ENCODE peak calls at places on chromosome 19, in five cellular contexts. V is H1, M is GM12878, I is K562, L is GM12892. U is an unnamed sample.

GRCh38 chr19:34662919-34663318 is 14.0 kb downstream of the SCGB2B2 start:
- DNase-seq in V (no peak), M (no peak), I (peak), L (no peak), U (no peak)

GRCh38 chr19:709196-709964 is 645 bp downstream of the PALM start:
- DNase-seq in V (peak), M (no peak), I (no peak), L (no peak), U (no peak)

GRCh38 chr19:4454952-4455738 is 2.4 kb downstream of the UBXN6 start:
- DNase-seq in V (no peak), M (no peak), I (peak), L (no peak), U (peak)

GRCh38 chr19:31126236-31126635 is 223.0 kb downstream of the TSHZ3 start:
- DNase-seq in V (no peak), M (no peak), I (no peak), L (no peak), U (no peak)

GRCh38 chr19:678791-679388 is 2.7 kb downstream of the FSTL3 start:
- DNase-seq in V (no peak), M (no peak), I (no peak), L (no peak), U (no peak)

GRCh38 chr19:35063940-35064818 is 22.7 kb downstream of the HPN start:
- DNase-seq in V (no peak), M (no peak), I (no peak), L (no peak), U (no peak)

GRCh38 chr19:58361900-58362271 is 665 bp downstream of the ZNF497 start:
- DNase-seq in V (no peak), M (no peak), I (peak), L (peak), U (peak)

GRCh38 chr19:14476663-14477401 is 1.7 kb upstream of the PTGER1 start:
- DNase-seq in V (peak), M (no peak), I (peak), L (no peak), U (no peak)

GRCh38 chr19:41871573-41872383 is 5.3 kb upstream of the CD79A start:
- DNase-seq in V (no peak), M (peak), I (peak), L (peak), U (peak)

GRCh38 chr19:40331052-40331451 is 17.1 kb downstream of the C19orf47 start:
- DNase-seq in V (no peak), M (no peak), I (no peak), L (no peak), U (no peak)

GRCh38 chr19:42409477-42409876 is 17.7 kb downstream of the LIPE start:
- DNase-seq in V (no peak), M (no peak), I (no peak), L (no peak), U (no peak)

GRCh38 chr19:35303357-35303915 is 11.5 kb downstream of the MAG start:
- DNase-seq in V (no peak), M (no peak), I (no peak), L (no peak), U (no peak)

GRCh38 chr19:39401549-39402416 is 4.9 kb upstream of the ZFP36 start:
- DNase-seq in V (no peak), M (no peak), I (peak), L (no peak), U (no peak)

GRCh38 chr19:11125994-11126685 is 29.4 kb downstream of the SPC24 start:
- DNase-seq in V (peak), M (no peak), I (peak), L (no peak), U (peak)

GRCh38 chr19:30089086-30089665 is 147.1 kb downstream of the URI1 start:
- DNase-seq in V (no peak), M (no peak), I (no peak), L (no peak), U (no peak)

GRCh38 chr19:867855-868457 is 8.5 kb downstream of the CFD start:
- DNase-seq in V (no peak), M (no peak), I (no peak), L (no peak), U (no peak)

GRCh38 chr19:53960886-53961285 is 1.9 kb upstream of the CACNG8 start:
- DNase-seq in V (no peak), M (no peak), I (no peak), L (no peak), U (no peak)

GRCh38 chr19:4977299-4978174 is 8.6 kb downstream of the KDM4B start:
- DNase-seq in V (no peak), M (no peak), I (no peak), L (no peak), U (no peak)

GRCh38 chr19:31498781-31499180 is 149.5 kb upstream of the TSHZ3 start:
- DNase-seq in V (no peak), M (no peak), I (no peak), L (no peak), U (no peak)

GRCh38 chr19:39832341-39833083 is 1.4 kb downstream of the DYRK1B start:
- DNase-seq in V (no peak), M (no peak), I (no peak), L (no peak), U (no peak)

GRCh38 chr19:52695996-52696395 is 38.8 kb downstream of the ZNF611 start:
- DNase-seq in V (no peak), M (no peak), I (no peak), L (no peak), U (no peak)

GRCh38 chr19:39778763-39779162 is at the start of gene LEUTX:
- DNase-seq in V (no peak), M (peak), I (no peak), L (no peak), U (peak)

GRCh38 chr19:2482354-2483038 is 6.6 kb downstream of the GADD45B start:
- DNase-seq in V (no peak), M (no peak), I (no peak), L (no peak), U (no peak)

GRCh38 chr19:15428956-15429824 is 10.4 kb upstream of the AKAP8L start:
- DNase-seq in V (no peak), M (no peak), I (no peak), L (no peak), U (no peak)

GRCh38 chr19:44677019-44677809 is 5.9 kb downstream of the CEACAM19 start:
- DNase-seq in V (peak), M (no peak), I (peak), L (no peak), U (no peak)

GRCh38 chr19:15123900-15124299 is 16.7 kb downstream of the SYDE1 start:
- DNase-seq in V (no peak), M (no peak), I (no peak), L (no peak), U (no peak)

GRCh38 chr19:30063184-30064020 is 121.4 kb downstream of the URI1 start:
- DNase-seq in V (no peak), M (no peak), I (no peak), L (no peak), U (no peak)

GRCh38 chr19:57558525-57558924 is 1.1 kb downstream of the ZNF550 start:
- DNase-seq in V (no peak), M (no peak), I (peak), L (no peak), U (no peak)

GRCh38 chr19:53183146-53183545 is 10.0 kb downstream of the ZNF665 start:
- DNase-seq in V (no peak), M (no peak), I (no peak), L (no peak), U (no peak)

GRCh38 chr19:35178701-35179100 is 24.2 kb downstream of the FXYD5 start:
- DNase-seq in V (no peak), M (no peak), I (no peak), L (no peak), U (no peak)

GRCh38 chr19:13053761-13054604 is 48.7 kb downstream of the LYL1 start:
- DNase-seq in V (no peak), M (no peak), I (no peak), L (no peak), U (no peak)
- TF ChIP-seq POLR2A in V (no peak), M (no peak), I (no peak), L (no peak), U (no peak)

DNA sequence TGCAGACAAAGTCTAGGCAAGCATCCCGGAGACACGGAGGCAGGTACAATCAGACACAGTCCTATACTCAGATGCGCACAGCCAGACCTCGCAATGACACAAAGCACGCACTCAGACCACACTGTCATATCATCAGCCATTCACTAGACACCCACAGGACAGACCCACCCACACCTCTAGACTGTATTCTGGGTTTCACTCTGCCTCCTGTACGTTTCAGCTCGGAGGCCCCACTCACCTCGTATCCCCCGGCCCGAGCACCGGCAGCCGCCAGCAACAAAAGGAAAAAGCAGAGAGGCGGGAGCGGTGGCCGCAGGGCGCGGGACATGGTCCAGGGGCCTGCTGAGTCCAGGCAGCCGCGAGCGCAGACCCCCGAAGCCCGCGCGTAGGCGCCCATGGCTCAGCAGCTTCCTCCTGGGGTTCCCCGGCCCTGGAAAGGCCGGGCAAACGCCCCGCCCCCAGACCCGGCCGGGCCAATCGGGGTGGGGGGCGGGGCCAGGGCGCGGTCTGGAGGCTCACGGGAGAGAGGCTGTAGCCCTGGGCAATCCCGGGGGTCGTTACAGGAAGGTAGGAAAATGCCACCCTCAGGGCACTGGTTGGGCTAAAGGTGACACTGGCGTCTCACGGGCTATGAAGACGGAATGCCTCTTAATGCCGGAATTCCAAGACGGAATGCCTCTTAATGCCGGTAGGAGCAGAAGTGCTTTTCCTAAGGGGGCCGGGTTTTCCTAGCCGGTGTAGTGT is at the start of the genes MAN2B1 and WDR83:
- DNase-seq in V (peak), M (no peak), I (peak), L (peak), U (peak)
- TF ChIP-seq POLR2AphosphoS5 in V (no peak), M (peak), I (no peak), L (peak), U (peak)

GRCh38 chr19:17554968-17555479 is 425 bp upstream of the COLGALT1 start:
- DNase-seq in V (no peak), M (no peak), I (no peak), L (no peak), U (no peak)

GRCh38 chr19:17550076-17550667 is 5.3 kb upstream of the COLGALT1 start:
- DNase-seq in V (no peak), M (no peak), I (no peak), L (no peak), U (no peak)

GRCh38 chr19:17555480-17555928 is at the start of gene COLGALT1:
- DNase-seq in V (peak), M (peak), I (peak), L (peak), U (peak)

GRCh38 chr19:17555929-17556813 is 722 bp downstream of the COLGALT1 start:
- DNase-seq in V (peak), M (no peak), I (peak), L (no peak), U (no peak)

GRCh38 chr19:17553256-17553655 is 2.2 kb upstream of the COLGALT1 start:
- DNase-seq in V (no peak), M (no peak), I (peak), L (no peak), U (no peak)
- TF ChIP-seq TAF1 in V (no peak), M (no peak), I (no peak), L (no peak), U (no peak)

DNA sequence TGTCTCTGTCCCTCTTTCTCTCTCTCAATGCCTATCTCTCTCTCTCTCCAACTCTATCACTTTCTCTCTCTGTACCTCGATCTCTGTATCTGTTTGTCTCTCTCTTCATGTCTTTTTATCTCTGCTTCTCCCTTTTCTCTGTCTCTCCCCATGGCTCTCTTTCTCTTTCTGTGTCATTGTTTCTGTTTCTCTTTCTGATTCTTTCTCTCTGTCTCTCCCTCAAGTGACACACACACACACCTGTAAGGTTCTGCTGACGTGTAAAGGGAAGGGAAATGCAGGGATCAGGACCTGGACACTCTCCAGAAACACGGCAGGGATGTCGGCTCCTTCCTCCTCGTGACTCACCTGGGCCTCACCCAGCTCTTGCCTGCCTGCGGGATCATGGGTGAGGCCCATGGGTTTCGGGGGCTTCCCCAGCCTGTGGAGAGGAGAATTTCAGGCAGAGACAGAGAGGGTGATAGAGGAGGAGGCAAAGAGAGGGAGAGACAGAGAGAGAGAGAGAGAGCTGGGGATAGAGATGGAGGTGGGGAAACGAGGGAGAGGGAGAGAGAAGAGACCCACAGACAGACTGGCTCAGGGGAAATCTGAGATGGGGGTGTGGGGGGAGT is 5.4 kb upstream of the PLAUR start:
- DNase-seq in V (no peak), M (peak), I (no peak), L (no peak), U (no peak)
- TF ChIP-seq POLR2A in V (no peak), M (peak), I (no peak), L (no peak), U (no peak)

GRCh38 chr19:48480476-48481190 is 11.5 kb downstream of the CYTH2 start:
- DNase-seq in V (no peak), M (no peak), I (no peak), L (no peak), U (no peak)
- TF ChIP-seq POLR2AphosphoS5 in V (peak), M (no peak), I (peak), L (no peak), U (no peak)

GRCh38 chr19:48458016-48458415 is 2.6 kb downstream of the KCNJ14 start:
- DNase-seq in V (no peak), M (no peak), I (no peak), L (no peak), U (no peak)

GRCh38 chr19:48466571-48467325 is 2.4 kb upstream of the CYTH2 start:
- DNase-seq in V (no peak), M (no peak), I (no peak), L (no peak), U (no peak)

GRCh38 chr19:48465215-48465614 is 4.0 kb upstream of the CYTH2 start:
- DNase-seq in V (no peak), M (no peak), I (no peak), L (no peak), U (no peak)

GRCh38 chr19:48461651-48461981 is 6.2 kb downstream of the KCNJ14 start:
- DNase-seq in V (no peak), M (no peak), I (no peak), L (no peak), U (no peak)

GRCh38 chr19:48461982-48462655 is 6.7 kb downstream of the KCNJ14 start:
- DNase-seq in V (peak), M (no peak), I (peak), L (no peak), U (no peak)
- TF ChIP-seq TAF1 in V (no peak), M (no peak), I (no peak), L (no peak), U (no peak)

DNA sequence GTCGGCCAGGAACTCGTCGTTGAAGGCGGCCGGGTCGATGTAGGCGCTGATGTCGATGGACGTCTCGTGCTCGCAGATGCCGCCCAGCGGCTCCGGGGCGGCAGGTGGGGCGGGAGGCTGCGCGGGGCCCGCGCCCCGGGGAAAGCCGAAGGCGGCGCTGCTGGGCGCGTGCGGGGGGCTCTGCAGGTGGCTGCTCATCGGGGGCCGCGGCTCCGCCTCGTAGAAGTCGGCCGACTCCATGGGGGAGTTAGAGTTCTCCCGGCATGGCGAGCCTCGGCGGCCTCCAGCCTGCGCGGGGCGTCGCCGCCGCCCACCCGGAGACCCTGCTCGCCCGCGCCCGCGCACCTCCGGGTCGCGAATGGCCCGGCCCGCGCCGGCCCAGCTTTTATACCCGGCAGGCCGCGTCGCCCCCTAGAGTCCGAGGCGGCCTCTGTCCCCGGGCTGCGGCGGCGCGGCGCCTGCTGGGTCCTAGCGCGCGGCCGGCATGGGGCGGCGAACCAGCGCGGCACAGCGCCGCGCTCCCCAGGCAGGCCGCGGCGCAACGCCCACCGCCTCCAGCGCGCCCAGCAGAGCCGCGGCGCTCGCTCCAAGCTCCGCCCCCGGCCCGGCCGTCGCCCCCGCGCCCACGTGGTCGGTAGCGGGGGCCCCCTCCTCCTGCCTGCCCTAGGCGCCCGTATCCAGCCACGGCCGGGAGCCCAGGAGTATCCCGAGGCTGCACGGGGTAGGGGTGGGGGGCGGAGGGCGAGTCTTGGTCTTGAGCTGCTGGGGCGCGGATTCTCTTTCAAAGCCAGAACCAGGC is at the start of gene CEBPA:
- DNase-seq in V (peak), M (no peak), I (peak), L (peak), U (peak)
- TF ChIP-seq POLR2A in V (peak), M (peak), I (peak), L (peak), U (no peak)

DNA sequence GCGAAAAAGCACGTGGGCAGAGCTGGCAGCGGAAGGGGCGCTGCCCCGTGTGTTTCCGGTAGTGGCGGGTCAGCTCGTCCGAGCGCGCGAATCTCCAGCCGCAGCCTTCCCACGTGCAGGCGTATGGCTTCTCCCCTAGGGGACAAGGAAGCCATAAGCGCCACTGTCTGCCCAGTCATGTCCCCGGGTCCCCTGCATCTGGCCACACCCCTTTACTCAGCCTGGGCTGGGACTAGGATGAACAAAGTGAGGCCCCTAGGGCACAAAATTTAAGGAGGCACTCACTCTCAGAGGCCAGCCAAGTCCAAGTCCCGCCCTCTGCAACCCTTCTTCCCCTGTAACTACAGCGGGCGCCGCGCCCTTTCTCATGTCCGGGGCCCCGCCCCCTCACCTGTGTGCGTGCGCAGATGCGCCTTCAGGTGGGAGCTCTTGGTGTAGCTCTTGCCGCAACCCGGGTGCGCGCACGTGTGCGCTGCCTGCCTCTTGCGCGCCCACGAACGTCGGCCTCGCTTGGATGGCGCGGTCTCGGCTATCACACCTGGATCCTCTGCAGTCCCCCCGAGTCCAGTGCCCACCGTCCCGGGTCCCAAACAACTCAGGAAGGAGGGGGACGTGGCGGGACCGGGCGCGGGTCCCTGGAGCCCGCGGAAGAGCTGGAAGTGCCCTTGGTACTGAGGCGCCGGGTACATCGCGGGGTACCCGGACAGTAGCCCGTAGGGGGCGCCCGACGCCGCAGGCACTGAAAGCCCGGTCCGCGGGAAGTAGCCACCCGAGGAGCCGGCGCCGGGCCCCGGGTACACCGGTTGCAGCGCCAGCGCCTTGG is 1.9 kb downstream of the KLF1 start:
- DNase-seq in V (peak), M (peak), I (peak), L (peak), U (peak)
- TF ChIP-seq POLR2AphosphoS5 in V (peak), M (no peak), I (peak), L (no peak), U (no peak)

DNA sequence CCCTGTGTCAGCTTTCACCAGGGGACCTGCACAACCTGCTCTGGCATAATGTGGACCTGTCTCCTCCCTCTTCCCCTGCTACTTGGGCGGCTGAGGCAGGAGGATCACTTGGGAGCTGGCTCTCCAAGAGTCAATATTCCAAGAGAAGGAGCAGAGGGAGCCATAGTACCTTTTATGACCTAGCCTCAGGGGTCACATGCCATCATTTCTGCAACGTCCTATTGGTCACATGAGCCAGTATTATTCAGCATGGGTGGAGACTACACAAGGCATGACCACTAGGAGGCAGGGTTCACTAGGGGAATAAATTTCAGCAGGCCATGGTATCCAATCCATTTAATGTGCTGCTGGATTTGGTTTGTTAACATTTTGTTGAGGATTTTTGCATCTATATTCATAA is 12.0 kb upstream of the SHFL start:
- DNase-seq in V (no peak), M (no peak), I (peak), L (no peak), U (no peak)
- TF ChIP-seq TAF1 in V (no peak), M (no peak), I (no peak), L (no peak), U (no peak)

GRCh38 chr19:7871530-7872305 is 2.5 kb downstream of the PRR36 start:
- DNase-seq in V (peak), M (peak), I (peak), L (no peak), U (no peak)
- TF ChIP-seq POLR2A in V (peak), M (no peak), I (no peak), L (no peak), U (no peak)